ENCODE peak calls at places on chromosomes 6 and 20, in nine cellular contexts. One of them, this sample, is unnamed. For H3K36me3, the result is how much of the 10 kb centered on the place peaks cover.

GRCh38 chr20:17896247-17896723 is 72.3 kb downstream of the SNX5 start:
- DNase-seq in fibroblast of lung: no peak
- DNase-seq in OCI-LY7: no peak
- DNase-seq in neuronal stem cell: no peak
- DNase-seq in ovary: no peak
- DNase-seq in spleen: no peak
- DNase-seq in left lung: no peak
- DNase-seq in sigmoid colon: peak
- DNase-seq in testis: no peak
- DNase-seq in this sample: peak

GRCh38 chr20:57501461-57502330 is 23.2 kb downstream of the CTCFL start:
- DNase-seq in fibroblast of lung: peak
- DNase-seq in OCI-LY7: no peak
- DNase-seq in neuronal stem cell: no peak
- DNase-seq in ovary: no peak
- DNase-seq in spleen: no peak
- DNase-seq in left lung: no peak
- DNase-seq in sigmoid colon: no peak
- DNase-seq in testis: no peak
- DNase-seq in this sample: peak

GRCh38 chr6:70225052-70225451 is 77.8 kb downstream of the COL9A1 start:
- DNase-seq in fibroblast of lung: no peak
- DNase-seq in OCI-LY7: no peak
- DNase-seq in neuronal stem cell: no peak
- DNase-seq in ovary: no peak
- DNase-seq in spleen: no peak
- DNase-seq in left lung: no peak
- DNase-seq in sigmoid colon: no peak
- DNase-seq in testis: no peak
- DNase-seq in this sample: no peak

GRCh38 chr20:22684072-22684762 is 99.8 kb upstream of the FOXA2 start:
- DNase-seq in fibroblast of lung: peak
- DNase-seq in OCI-LY7: peak
- DNase-seq in neuronal stem cell: peak
- DNase-seq in ovary: no peak
- DNase-seq in spleen: no peak
- DNase-seq in left lung: no peak
- DNase-seq in sigmoid colon: no peak
- DNase-seq in testis: peak
- DNase-seq in this sample: peak

GRCh38 chr6:149600508-149600907 is 34.3 kb downstream of the GINM1 start:
- DNase-seq in fibroblast of lung: no peak
- DNase-seq in OCI-LY7: no peak
- DNase-seq in neuronal stem cell: no peak
- DNase-seq in ovary: no peak
- DNase-seq in spleen: no peak
- DNase-seq in left lung: no peak
- DNase-seq in sigmoid colon: no peak
- DNase-seq in testis: no peak
- DNase-seq in this sample: no peak

GRCh38 chr6:25713802-25714201 is 40.7 kb upstream of the SLC17A4 start:
- DNase-seq in fibroblast of lung: peak
- DNase-seq in OCI-LY7: no peak
- DNase-seq in neuronal stem cell: no peak
- DNase-seq in ovary: no peak
- DNase-seq in spleen: no peak
- DNase-seq in left lung: no peak
- DNase-seq in sigmoid colon: no peak
- DNase-seq in testis: no peak
- DNase-seq in this sample: no peak

GRCh38 chr6:45930419-45931059 is 85.1 kb downstream of the CLIC5 start:
- DNase-seq in fibroblast of lung: peak
- DNase-seq in OCI-LY7: peak
- DNase-seq in neuronal stem cell: peak
- DNase-seq in ovary: peak
- DNase-seq in spleen: peak
- DNase-seq in left lung: peak
- DNase-seq in sigmoid colon: no peak
- DNase-seq in testis: peak
- DNase-seq in this sample: peak

GRCh38 chr20:15166744-15167143 is 829.3 kb upstream of the FLRT3 start:
- DNase-seq in fibroblast of lung: no peak
- DNase-seq in OCI-LY7: no peak
- DNase-seq in neuronal stem cell: no peak
- DNase-seq in ovary: no peak
- DNase-seq in spleen: no peak
- DNase-seq in left lung: no peak
- DNase-seq in sigmoid colon: no peak
- DNase-seq in testis: no peak
- DNase-seq in this sample: no peak

GRCh38 chr6:33707771-33708170 is 3.7 kb downstream of the UQCC2 start:
- DNase-seq in fibroblast of lung: no peak
- DNase-seq in OCI-LY7: no peak
- DNase-seq in neuronal stem cell: no peak
- DNase-seq in ovary: no peak
- DNase-seq in spleen: peak
- DNase-seq in left lung: no peak
- DNase-seq in sigmoid colon: no peak
- DNase-seq in testis: no peak
- DNase-seq in this sample: no peak

GRCh38 chr20:39935921-39936320 is 753.1 kb downstream of the MAFB start:
- DNase-seq in fibroblast of lung: no peak
- DNase-seq in OCI-LY7: no peak
- DNase-seq in neuronal stem cell: no peak
- DNase-seq in ovary: no peak
- DNase-seq in spleen: no peak
- DNase-seq in left lung: no peak
- DNase-seq in sigmoid colon: no peak
- DNase-seq in testis: no peak
- DNase-seq in this sample: no peak

GRCh38 chr6:101522254-101522653 is 128.7 kb downstream of the GRIK2 start:
- DNase-seq in fibroblast of lung: no peak
- DNase-seq in OCI-LY7: no peak
- DNase-seq in neuronal stem cell: no peak
- DNase-seq in ovary: no peak
- DNase-seq in spleen: no peak
- DNase-seq in left lung: no peak
- DNase-seq in sigmoid colon: no peak
- DNase-seq in testis: no peak
- DNase-seq in this sample: no peak

GRCh38 chr6:30730611-30731435 is 10.7 kb downstream of the TUBB start:
- DNase-seq in fibroblast of lung: peak
- DNase-seq in OCI-LY7: peak
- DNase-seq in neuronal stem cell: no peak
- DNase-seq in ovary: no peak
- DNase-seq in spleen: peak
- DNase-seq in left lung: peak
- DNase-seq in sigmoid colon: peak
- DNase-seq in testis: peak
- DNase-seq in this sample: peak

GRCh38 chr6:32397252-32397920 is 9.6 kb downstream of the BTNL2 start:
- DNase-seq in fibroblast of lung: peak
- DNase-seq in OCI-LY7: peak
- DNase-seq in neuronal stem cell: no peak
- DNase-seq in ovary: no peak
- DNase-seq in spleen: no peak
- DNase-seq in left lung: no peak
- DNase-seq in sigmoid colon: no peak
- DNase-seq in testis: no peak
- DNase-seq in this sample: no peak

GRCh38 chr20:59481082-59482018 is 123.0 kb upstream of the PHACTR3 start:
- DNase-seq in fibroblast of lung: no peak
- DNase-seq in OCI-LY7: no peak
- DNase-seq in neuronal stem cell: no peak
- DNase-seq in ovary: no peak
- DNase-seq in spleen: peak
- DNase-seq in left lung: no peak
- DNase-seq in sigmoid colon: no peak
- DNase-seq in testis: no peak
- DNase-seq in this sample: no peak

GRCh38 chr6:110813813-110814487 is 1.3 kb downstream of the CDK19 start:
- DNase-seq in fibroblast of lung: no peak
- DNase-seq in OCI-LY7: peak
- DNase-seq in neuronal stem cell: peak
- DNase-seq in ovary: no peak
- DNase-seq in spleen: no peak
- DNase-seq in left lung: no peak
- DNase-seq in sigmoid colon: no peak
- DNase-seq in testis: peak
- DNase-seq in this sample: peak

GRCh38 chr6:10414766-10415592 is at the start of gene TFAP2A:
- DNase-seq in fibroblast of lung: peak
- DNase-seq in OCI-LY7: no peak
- DNase-seq in neuronal stem cell: no peak
- DNase-seq in ovary: no peak
- DNase-seq in spleen: no peak
- DNase-seq in left lung: no peak
- DNase-seq in sigmoid colon: no peak
- DNase-seq in testis: no peak
- DNase-seq in this sample: peak

GRCh38 chr20:56202493-56203077 is 45.9 kb upstream of the MC3R start:
- DNase-seq in fibroblast of lung: no peak
- DNase-seq in OCI-LY7: peak
- DNase-seq in neuronal stem cell: no peak
- DNase-seq in ovary: no peak
- DNase-seq in spleen: no peak
- DNase-seq in left lung: no peak
- DNase-seq in sigmoid colon: no peak
- DNase-seq in testis: peak
- DNase-seq in this sample: no peak

DNA sequence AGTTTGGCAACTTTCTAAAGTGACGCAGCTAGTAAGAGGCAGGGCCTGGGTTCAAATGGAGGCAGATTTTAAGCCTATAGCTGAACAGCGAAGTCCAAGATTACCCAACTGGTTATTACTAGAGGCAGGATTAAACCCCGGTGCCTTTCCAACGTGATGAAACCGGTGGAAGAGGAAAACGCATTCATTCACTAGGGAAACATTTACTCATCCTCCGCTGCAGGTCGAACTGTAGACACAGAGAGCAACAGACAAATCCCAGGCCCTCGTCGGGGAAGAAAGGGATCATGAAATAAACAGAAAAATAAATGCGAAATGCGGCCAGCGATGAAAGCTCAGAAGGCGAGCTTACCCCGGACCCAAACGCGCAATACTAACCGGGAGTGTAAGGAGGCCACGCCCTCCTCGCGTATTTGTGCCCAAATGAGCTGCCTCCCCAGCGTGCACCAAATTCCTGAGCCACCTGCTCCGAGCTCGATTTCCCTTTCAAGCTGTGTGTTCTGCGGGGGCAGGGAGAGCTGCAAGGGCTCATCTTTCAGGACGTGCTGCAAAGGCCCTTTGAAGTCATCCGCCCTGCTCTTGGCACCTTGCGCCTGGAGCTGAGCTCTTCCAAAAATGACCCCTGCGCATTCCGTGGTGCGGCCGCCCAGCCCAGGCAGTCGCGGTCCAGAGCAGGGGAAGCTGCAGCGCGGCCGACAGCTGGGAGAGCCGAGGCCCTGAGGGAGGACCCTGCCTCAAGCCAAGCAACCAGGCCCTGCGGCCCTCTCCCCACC is 46.9 kb downstream of the PDYN start:
- DNase-seq in fibroblast of lung: peak
- DNase-seq in OCI-LY7: no peak
- DNase-seq in neuronal stem cell: peak
- DNase-seq in ovary: peak
- DNase-seq in spleen: peak
- DNase-seq in left lung: peak
- DNase-seq in sigmoid colon: peak
- DNase-seq in testis: peak
- DNase-seq in this sample: peak
- H3K4me3 ChIP-seq in fibroblast of lung: peak
- H3K4me3 ChIP-seq in OCI-LY7: no peak
- H3K4me3 ChIP-seq in neuronal stem cell: peak
- H3K4me3 ChIP-seq in ovary: peak
- H3K4me3 ChIP-seq in spleen: peak
- H3K4me3 ChIP-seq in left lung: no peak
- H3K4me3 ChIP-seq in sigmoid colon: peak
- H3K4me3 ChIP-seq in testis: peak
- H3K4me3 ChIP-seq in this sample: peak

DNA sequence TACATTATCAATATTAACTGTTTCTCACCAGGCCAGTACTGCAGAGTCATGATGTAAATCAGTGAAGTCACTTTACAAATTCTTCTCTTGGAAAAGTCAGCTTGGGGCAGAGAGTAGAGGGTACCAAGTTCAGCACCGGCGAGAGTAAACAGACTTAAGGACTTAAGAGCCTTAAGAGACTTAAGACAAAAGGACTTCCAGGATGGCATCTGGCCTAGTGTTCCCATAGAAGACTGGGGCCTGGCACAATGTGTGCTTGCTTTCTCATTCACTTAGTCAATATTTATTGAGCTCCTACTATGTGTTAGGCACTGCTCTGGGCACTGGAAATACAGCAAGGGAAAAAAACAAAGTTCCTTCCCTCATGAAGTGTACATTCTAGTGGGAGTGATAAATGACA is 1.4 kb upstream of the SNPH start:
- DNase-seq in fibroblast of lung: no peak
- DNase-seq in OCI-LY7: no peak
- DNase-seq in neuronal stem cell: no peak
- DNase-seq in ovary: no peak
- DNase-seq in spleen: no peak
- DNase-seq in left lung: no peak
- DNase-seq in sigmoid colon: no peak
- DNase-seq in testis: no peak
- DNase-seq in this sample: no peak
- H3K36me3 ChIP-seq in fibroblast of lung: under half
- H3K36me3 ChIP-seq in OCI-LY7: under half
- H3K36me3 ChIP-seq in neuronal stem cell: under half
- H3K36me3 ChIP-seq in ovary: under half
- H3K36me3 ChIP-seq in spleen: under half
- H3K36me3 ChIP-seq in left lung: under half
- H3K36me3 ChIP-seq in sigmoid colon: under half
- H3K36me3 ChIP-seq in testis: under half
- H3K36me3 ChIP-seq in this sample: under half

GRCh38 chr20:49786226-49786625 is 26.4 kb upstream of the SLC9A8 start:
- DNase-seq in fibroblast of lung: no peak
- DNase-seq in OCI-LY7: no peak
- DNase-seq in neuronal stem cell: no peak
- DNase-seq in ovary: no peak
- DNase-seq in spleen: no peak
- DNase-seq in left lung: no peak
- DNase-seq in sigmoid colon: no peak
- DNase-seq in testis: no peak
- DNase-seq in this sample: no peak
- H3K4me3 ChIP-seq in fibroblast of lung: no peak
- H3K4me3 ChIP-seq in OCI-LY7: peak
- H3K4me3 ChIP-seq in neuronal stem cell: no peak
- H3K4me3 ChIP-seq in ovary: no peak
- H3K4me3 ChIP-seq in spleen: peak
- H3K4me3 ChIP-seq in left lung: no peak
- H3K4me3 ChIP-seq in sigmoid colon: no peak
- H3K4me3 ChIP-seq in testis: no peak
- H3K4me3 ChIP-seq in this sample: no peak

DNA sequence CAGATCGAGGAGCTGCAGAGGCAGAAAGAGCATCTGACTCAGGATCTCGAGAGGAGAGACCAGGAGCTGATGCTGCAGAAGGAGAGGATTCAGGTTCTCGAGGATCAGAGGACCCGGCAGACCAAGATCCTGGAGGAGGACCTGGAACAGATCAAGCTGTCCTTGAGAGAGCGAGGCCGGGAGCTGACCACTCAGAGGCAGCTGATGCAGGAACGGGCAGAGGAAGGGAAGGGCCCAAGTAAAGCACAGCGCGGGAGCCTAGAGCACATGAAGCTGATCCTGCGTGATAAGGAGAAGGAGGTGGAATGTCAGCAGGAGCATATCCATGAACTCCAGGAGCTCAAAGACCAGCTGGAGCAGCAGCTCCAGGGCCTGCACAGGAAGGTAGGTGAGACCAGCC is 26.2 kb downstream of the C20orf173 start:
- DNase-seq in fibroblast of lung: no peak
- DNase-seq in OCI-LY7: no peak
- DNase-seq in neuronal stem cell: no peak
- DNase-seq in ovary: no peak
- DNase-seq in spleen: no peak
- DNase-seq in left lung: no peak
- DNase-seq in sigmoid colon: no peak
- DNase-seq in testis: peak
- DNase-seq in this sample: no peak
- H3K36me3 ChIP-seq in fibroblast of lung: under half
- H3K36me3 ChIP-seq in OCI-LY7: half or more
- H3K36me3 ChIP-seq in neuronal stem cell: half or more
- H3K36me3 ChIP-seq in ovary: under half
- H3K36me3 ChIP-seq in spleen: half or more
- H3K36me3 ChIP-seq in left lung: half or more
- H3K36me3 ChIP-seq in sigmoid colon: half or more
- H3K36me3 ChIP-seq in testis: under half
- H3K36me3 ChIP-seq in this sample: half or more